ENCODE peak calls at places on chromosome 21, in ten cellular contexts. L, V, U, M, D, N, F, J, B and R are unnamed samples.

GRCh38 chr21:34801519-34802132 is 132.8 kb downstream of the CLIC6 start:
- DNase-seq in L (no peak), V (peak), U (no peak), M (no peak), D (peak), N (no peak), F (peak), J (no peak), B (no peak), R (no peak)

GRCh38 chr21:46118871-46119564 is 21.1 kb downstream of the COL6A2 start:
- DNase-seq in L (no peak), V (no peak), U (no peak), M (no peak), D (no peak), N (no peak), F (no peak), J (no peak), B (no peak), R (no peak)

GRCh38 chr21:42925114-42925907 is at the start of gene ERVH48-1:
- DNase-seq in L (no peak), V (no peak), U (no peak), M (no peak), D (no peak), N (no peak), F (no peak), J (no peak), B (no peak), R (no peak)

GRCh38 chr21:26972131-26972707 is 5.3 kb upstream of the ADAMTS5 start:
- DNase-seq in L (no peak), V (no peak), U (no peak), M (no peak), D (no peak), N (no peak), F (no peak), J (no peak), B (no peak), R (no peak)

GRCh38 chr21:8992731-8993174 is 1528.6 kb upstream of the TPTE start:
- DNase-seq in L (peak), V (peak), U (peak), M (no peak), D (no peak), N (no peak), F (no peak), J (peak), B (no peak), R (no peak)

GRCh38 chr21:43758132-43758619 is 17.9 kb downstream of the CSTB start:
- DNase-seq in L (no peak), V (no peak), U (no peak), M (no peak), D (peak), N (peak), F (no peak), J (peak), B (no peak), R (no peak)

GRCh38 chr21:17467392-17467791 is 45.5 kb upstream of the CXADR start:
- DNase-seq in L (no peak), V (peak), U (no peak), M (no peak), D (peak), N (no peak), F (no peak), J (no peak), B (no peak), R (no peak)

GRCh38 chr21:36052860-36053766 is 7.2 kb downstream of the SETD4 start:
- DNase-seq in L (no peak), V (peak), U (no peak), M (no peak), D (no peak), N (no peak), F (no peak), J (no peak), B (no peak), R (no peak)